ENCODE peak calls at places on chromosome 14, in four cellular contexts. G is activated gamma-delta T cell; L is amniotic stem cell; O is stimulated activated CD4-positive, alpha-beta T cell treated with anti-CD3 and anti-CD28 coated beads, Interleukin-2, amount 100 ng/mL, for 48 hours. V is an unnamed sample.

GRCh38 chr14:39085933-39086332 is 17.1 kb downstream of the SEC23A start:
- DNase-seq in G (no peak), L (no peak), O (no peak), V (no peak)

GRCh38 chr14:20757963-20758362 is 10.2 kb upstream of the EDDM3B start:
- DNase-seq in G (no peak), L (no peak), O (no peak), V (no peak)

GRCh38 chr14:60327447-60328331 is 78.7 kb downstream of the PPM1A start:
- DNase-seq in G (no peak), L (no peak), O (peak; percentile 27), V (no peak)

GRCh38 chr14:101120636-101121398 is 217.3 kb upstream of the RTL1 start:
- DNase-seq in G (no peak), L (no peak), O (no peak), V (no peak)

GRCh38 chr14:106842687-106843086 is 1316.3 kb downstream of the TMEM121 start:
- DNase-seq in G (no peak), L (no peak), O (no peak), V (no peak)

GRCh38 chr14:23566112-23566781 is 1.3 kb downstream of the AP1G2 start:
- DNase-seq in G (no peak), L (no peak), O (no peak), V (no peak)

GRCh38 chr14:35965425-35965824 is 139.3 kb downstream of the BRMS1L start:
- DNase-seq in G (no peak), L (no peak), O (no peak), V (no peak)

GRCh38 chr14:59511916-59512530 is 27.7 kb downstream of the JKAMP start:
- DNase-seq in G (no peak), L (no peak), O (no peak), V (no peak)

GRCh38 chr14:100546051-100546443 is 41.2 kb downstream of the BEGAIN start:
- DNase-seq in G (no peak), L (no peak), O (no peak), V (no peak)

GRCh38 chr14:49303952-49304516 is 282.1 kb downstream of the RPS29 start:
- DNase-seq in G (no peak), L (no peak), O (no peak), V (peak; percentile 31)

GRCh38 chr14:72946491-72946890 is 20.2 kb downstream of the DCAF4 start:
- DNase-seq in G (no peak), L (no peak), O (no peak), V (peak; percentile 25)

GRCh38 chr14:20477211-20477876 is 8.1 kb downstream of the PNP start:
- DNase-seq in G (no peak), L (peak; percentile 7), O (no peak), V (peak; percentile 47)

GRCh38 chr14:93430889-93431670 is at the start of gene UNC79:
- DNase-seq in G (no peak), L (no peak), O (no peak), V (no peak)

GRCh38 chr14:35898217-35898775 is 72.2 kb downstream of the BRMS1L start:
- DNase-seq in G (no peak), L (no peak), O (no peak), V (no peak)

GRCh38 chr14:24258119-24258518 is 4.9 kb downstream of the TGM1 start:
- DNase-seq in G (no peak), L (no peak), O (no peak), V (no peak)

GRCh38 chr14:63659726-63660125 is 18.1 kb upstream of the WDR89 start:
- DNase-seq in G (no peak), L (no peak), O (no peak), V (no peak)

GRCh38 chr14:105797546-105797945 is 271.2 kb downstream of the TMEM121 start:
- DNase-seq in G (no peak), L (no peak), O (no peak), V (no peak)

GRCh38 chr14:78595797-78596196 is 425.6 kb downstream of the NRXN3 start:
- DNase-seq in G (no peak), L (no peak), O (no peak), V (no peak)

V was measured in T1000.